ENCODE peak calls at places on chromosome 14, in ten cellular contexts. One of them, this sample, is unnamed.

GRCh38 chr14:33765251-33765650 is 185.6 kb downstream of the EGLN3 start:
- DNase-seq in heart left ventricle: peak
- DNase-seq in GM13976: no peak
- DNase-seq in mesothelial cell of epicardium: peak
- DNase-seq in astrocyte: peak
- DNase-seq in left lung: no peak
- DNase-seq in upper lobe of right lung: no peak
- DNase-seq in HL-60: no peak
- DNase-seq in suprapubic skin: no peak
- DNase-seq in neural progenitor cell: peak
- DNase-seq in this sample: no peak

GRCh38 chr14:70885343-70886014 is 21.8 kb upstream of the PCNX1 start:
- DNase-seq in neural progenitor cell: no peak
- DNase-seq in GM13976: no peak
- DNase-seq in HL-60: no peak
- DNase-seq in left lung: no peak
- DNase-seq in mesothelial cell of epicardium: no peak
- DNase-seq in upper lobe of right lung: no peak
- DNase-seq in astrocyte: no peak
- DNase-seq in heart left ventricle: no peak
- DNase-seq in suprapubic skin: no peak
- DNase-seq in this sample: no peak

GRCh38 chr14:87712386-87713113 is 280.4 kb downstream of the GALC start:
- DNase-seq in neural progenitor cell: peak
- DNase-seq in heart left ventricle: no peak
- DNase-seq in HL-60: no peak
- DNase-seq in suprapubic skin: no peak
- DNase-seq in upper lobe of right lung: no peak
- DNase-seq in left lung: no peak
- DNase-seq in astrocyte: peak
- DNase-seq in mesothelial cell of epicardium: no peak
- DNase-seq in GM13976: no peak
- DNase-seq in this sample: no peak

GRCh38 chr14:104583424-104584114 is 4.0 kb downstream of the C14orf180 start:
- DNase-seq in GM13976: no peak
- DNase-seq in left lung: no peak
- DNase-seq in neural progenitor cell: no peak
- DNase-seq in mesothelial cell of epicardium: no peak
- DNase-seq in upper lobe of right lung: no peak
- DNase-seq in suprapubic skin: no peak
- DNase-seq in heart left ventricle: no peak
- DNase-seq in HL-60: no peak
- DNase-seq in astrocyte: no peak
- DNase-seq in this sample: no peak

GRCh38 chr14:97156705-97157104 is 359.5 kb downstream of the VRK1 start:
- DNase-seq in mesothelial cell of epicardium: no peak
- DNase-seq in suprapubic skin: no peak
- DNase-seq in heart left ventricle: no peak
- DNase-seq in astrocyte: no peak
- DNase-seq in upper lobe of right lung: no peak
- DNase-seq in GM13976: no peak
- DNase-seq in HL-60: no peak
- DNase-seq in neural progenitor cell: no peak
- DNase-seq in left lung: no peak
- DNase-seq in this sample: no peak

GRCh38 chr14:46840971-46841729 is 189.6 kb upstream of the RPL10L start:
- DNase-seq in HL-60: no peak
- DNase-seq in heart left ventricle: no peak
- DNase-seq in astrocyte: peak
- DNase-seq in upper lobe of right lung: no peak
- DNase-seq in mesothelial cell of epicardium: no peak
- DNase-seq in left lung: no peak
- DNase-seq in suprapubic skin: no peak
- DNase-seq in GM13976: no peak
- DNase-seq in neural progenitor cell: no peak
- DNase-seq in this sample: no peak

GRCh38 chr14:71588028-71588427 is 344.2 kb upstream of the RGS6 start:
- DNase-seq in neural progenitor cell: no peak
- DNase-seq in left lung: no peak
- DNase-seq in heart left ventricle: no peak
- DNase-seq in HL-60: no peak
- DNase-seq in suprapubic skin: no peak
- DNase-seq in mesothelial cell of epicardium: no peak
- DNase-seq in astrocyte: peak
- DNase-seq in GM13976: no peak
- DNase-seq in upper lobe of right lung: no peak
- DNase-seq in this sample: no peak

GRCh38 chr14:88614218-88614907 is 51.5 kb downstream of the ZC3H14 start:
- DNase-seq in heart left ventricle: no peak
- DNase-seq in suprapubic skin: no peak
- DNase-seq in mesothelial cell of epicardium: no peak
- DNase-seq in left lung: no peak
- DNase-seq in neural progenitor cell: no peak
- DNase-seq in upper lobe of right lung: no peak
- DNase-seq in GM13976: peak
- DNase-seq in HL-60: no peak
- DNase-seq in astrocyte: peak
- DNase-seq in this sample: peak

DNA sequence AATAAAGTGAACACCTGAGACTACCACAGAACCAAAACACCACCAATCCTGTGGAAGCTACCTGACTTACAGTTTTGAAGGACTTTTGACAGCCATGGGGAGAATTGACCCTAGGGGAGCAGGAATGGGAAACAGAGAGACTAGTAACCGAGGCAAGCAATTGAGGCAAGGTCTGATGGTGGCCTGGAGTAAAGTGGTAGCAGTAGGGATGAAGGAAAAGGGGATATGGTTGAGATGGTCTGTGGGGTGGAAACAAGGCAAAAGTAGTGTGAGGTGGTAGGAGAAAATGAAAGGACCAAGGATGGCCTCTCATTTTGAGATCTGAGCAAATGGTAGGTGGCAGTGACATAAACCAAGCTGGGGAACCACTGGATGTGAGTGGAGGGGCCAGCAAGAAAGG is 4.2 kb upstream of the IRF9 start:
- DNase-seq in left lung: no peak
- DNase-seq in upper lobe of right lung: no peak
- DNase-seq in heart left ventricle: no peak
- DNase-seq in mesothelial cell of epicardium: no peak
- DNase-seq in astrocyte: no peak
- DNase-seq in HL-60: no peak
- DNase-seq in suprapubic skin: no peak
- DNase-seq in GM13976: no peak
- DNase-seq in neural progenitor cell: no peak
- DNase-seq in this sample: no peak
- TF ChIP-seq CTCF in left lung: no peak
- TF ChIP-seq CTCF in upper lobe of right lung: no peak
- TF ChIP-seq CTCF in heart left ventricle: no peak
- TF ChIP-seq CTCF in mesothelial cell of epicardium: no peak
- TF ChIP-seq CTCF in astrocyte: no peak
- TF ChIP-seq CTCF in HL-60: no peak
- TF ChIP-seq CTCF in suprapubic skin: no peak
- TF ChIP-seq CTCF in GM13976: no peak
- TF ChIP-seq CTCF in neural progenitor cell: no peak
- TF ChIP-seq CTCF in this sample: no peak

DNA sequence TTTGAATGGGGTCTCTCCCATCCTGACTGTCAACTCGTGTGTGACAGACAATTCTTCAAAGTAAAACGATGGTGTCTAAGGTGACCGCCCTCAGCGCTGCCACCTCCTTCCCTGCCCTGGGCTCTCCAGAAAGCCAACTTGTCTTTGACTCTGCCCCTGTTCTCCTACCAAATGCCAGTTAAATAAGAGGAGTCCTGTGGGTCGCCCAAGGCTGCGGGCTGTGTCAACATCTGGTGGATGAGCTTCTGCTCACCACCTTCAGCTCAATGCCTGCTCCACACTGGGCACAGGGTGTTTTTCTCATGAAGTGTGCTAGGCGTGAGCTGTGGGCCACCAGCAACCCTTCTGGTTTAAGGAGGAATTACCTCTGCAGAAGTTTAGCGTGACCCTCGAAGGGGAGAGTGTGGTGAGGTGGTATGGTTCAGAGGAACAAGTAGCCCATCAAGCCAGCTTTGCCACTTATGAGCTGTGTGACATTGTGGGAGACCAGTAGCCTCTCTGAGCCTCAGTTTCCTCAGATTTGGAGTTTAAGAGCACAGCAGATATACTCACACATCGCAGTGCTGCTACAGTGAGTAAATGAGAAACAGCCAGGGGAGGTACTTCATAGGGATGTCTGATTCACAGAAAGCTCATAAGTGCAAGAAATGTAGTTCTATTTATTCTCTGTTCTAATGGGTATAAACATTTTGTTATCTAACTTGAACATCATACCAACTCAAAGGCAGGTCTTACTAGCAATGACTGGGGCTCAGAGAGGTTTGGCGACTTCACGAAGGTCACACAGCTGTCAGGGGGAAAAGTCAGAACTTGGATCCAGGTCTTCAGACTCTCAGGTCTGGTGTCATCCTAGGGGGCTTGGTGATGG is 12.1 kb downstream of the SERPINA1 start:
- DNase-seq in heart left ventricle: no peak
- DNase-seq in neural progenitor cell: no peak
- DNase-seq in suprapubic skin: no peak
- DNase-seq in mesothelial cell of epicardium: no peak
- DNase-seq in HL-60: no peak
- DNase-seq in astrocyte: no peak
- DNase-seq in left lung: peak
- DNase-seq in GM13976: no peak
- DNase-seq in upper lobe of right lung: no peak
- DNase-seq in this sample: no peak
- TF ChIP-seq CTCF in heart left ventricle: no peak
- TF ChIP-seq CTCF in neural progenitor cell: no peak
- TF ChIP-seq CTCF in suprapubic skin: no peak
- TF ChIP-seq CTCF in mesothelial cell of epicardium: no peak
- TF ChIP-seq CTCF in HL-60: no peak
- TF ChIP-seq CTCF in astrocyte: no peak
- TF ChIP-seq CTCF in left lung: no peak
- TF ChIP-seq CTCF in GM13976: no peak
- TF ChIP-seq CTCF in upper lobe of right lung: no peak
- TF ChIP-seq CTCF in this sample: no peak

GRCh38 chr14:99349721-99350495 is 77.9 kb upstream of the BCL11B start:
- DNase-seq in left lung: no peak
- DNase-seq in HL-60: no peak
- DNase-seq in upper lobe of right lung: peak
- DNase-seq in mesothelial cell of epicardium: no peak
- DNase-seq in astrocyte: no peak
- DNase-seq in neural progenitor cell: no peak
- DNase-seq in suprapubic skin: no peak
- DNase-seq in GM13976: no peak
- DNase-seq in heart left ventricle: no peak
- DNase-seq in this sample: no peak

GRCh38 chr14:99348816-99349609 is 77.0 kb upstream of the BCL11B start:
- DNase-seq in GM13976: no peak
- DNase-seq in astrocyte: no peak
- DNase-seq in mesothelial cell of epicardium: no peak
- DNase-seq in neural progenitor cell: no peak
- DNase-seq in suprapubic skin: peak
- DNase-seq in upper lobe of right lung: peak
- DNase-seq in heart left ventricle: no peak
- DNase-seq in HL-60: no peak
- DNase-seq in left lung: no peak
- DNase-seq in this sample: no peak

GRCh38 chr14:99352688-99353280 is 80.8 kb upstream of the BCL11B start:
- DNase-seq in left lung: no peak
- DNase-seq in astrocyte: no peak
- DNase-seq in GM13976: no peak
- DNase-seq in HL-60: no peak
- DNase-seq in mesothelial cell of epicardium: no peak
- DNase-seq in upper lobe of right lung: peak
- DNase-seq in heart left ventricle: no peak
- DNase-seq in neural progenitor cell: no peak
- DNase-seq in suprapubic skin: no peak
- DNase-seq in this sample: no peak

GRCh38 chr14:99350751-99351150 is 78.8 kb upstream of the BCL11B start:
- DNase-seq in left lung: no peak
- DNase-seq in GM13976: no peak
- DNase-seq in neural progenitor cell: no peak
- DNase-seq in astrocyte: no peak
- DNase-seq in heart left ventricle: no peak
- DNase-seq in mesothelial cell of epicardium: no peak
- DNase-seq in suprapubic skin: no peak
- DNase-seq in upper lobe of right lung: peak
- DNase-seq in HL-60: no peak
- DNase-seq in this sample: no peak

DNA sequence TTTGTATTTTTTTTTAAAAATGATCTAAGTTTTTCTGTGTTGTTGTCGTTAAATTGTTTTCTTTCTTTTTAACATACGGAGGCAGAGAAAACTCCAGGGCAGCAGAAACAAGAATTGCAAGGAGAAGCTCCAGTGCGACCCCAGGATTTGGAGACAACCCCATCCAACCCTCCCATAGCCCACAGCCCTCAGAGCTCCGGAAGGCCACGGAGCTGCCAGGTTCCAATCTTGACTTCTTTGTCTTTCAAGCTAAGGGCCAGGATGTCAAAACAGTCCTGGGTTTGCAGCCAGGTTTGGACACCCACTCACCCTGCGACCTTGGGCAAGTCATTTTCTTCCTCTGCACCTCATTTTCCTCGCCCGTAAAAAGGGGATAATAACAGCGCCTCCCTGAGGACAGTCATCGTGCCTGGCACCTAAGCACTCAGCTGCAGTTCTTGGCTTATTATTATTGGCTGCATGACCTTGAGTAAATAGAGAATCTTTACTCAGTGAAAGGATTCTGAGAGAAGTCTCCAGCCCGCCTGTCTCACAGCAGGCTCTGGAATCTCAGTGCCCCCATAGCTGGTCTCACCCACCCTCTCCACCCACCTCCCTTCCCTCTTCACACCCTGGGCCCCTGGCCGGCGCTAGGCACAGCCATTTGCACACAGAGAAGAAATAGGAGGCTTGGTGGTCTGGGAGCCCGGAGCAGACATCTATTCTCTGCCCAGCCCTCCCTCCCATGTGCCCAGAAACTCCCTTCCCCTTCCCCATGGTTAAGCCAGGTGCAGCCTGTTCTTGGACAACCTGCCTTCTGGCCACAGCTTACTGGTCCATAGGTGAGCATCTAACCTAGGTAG is 79.4 kb upstream of the BCL11B start:
- DNase-seq in astrocyte: no peak
- DNase-seq in mesothelial cell of epicardium: no peak
- DNase-seq in suprapubic skin: no peak
- DNase-seq in upper lobe of right lung: peak
- DNase-seq in left lung: no peak
- DNase-seq in HL-60: no peak
- DNase-seq in heart left ventricle: no peak
- DNase-seq in neural progenitor cell: no peak
- DNase-seq in GM13976: no peak
- DNase-seq in this sample: no peak
- TF ChIP-seq CTCF in astrocyte: no peak
- TF ChIP-seq CTCF in mesothelial cell of epicardium: no peak
- TF ChIP-seq CTCF in suprapubic skin: no peak
- TF ChIP-seq CTCF in upper lobe of right lung: no peak
- TF ChIP-seq CTCF in left lung: no peak
- TF ChIP-seq CTCF in HL-60: no peak
- TF ChIP-seq CTCF in heart left ventricle: no peak
- TF ChIP-seq CTCF in neural progenitor cell: no peak
- TF ChIP-seq CTCF in GM13976: no peak
- TF ChIP-seq CTCF in this sample: no peak

GRCh38 chr14:67432088-67432564 is 20.2 kb upstream of the PLEK2 start:
- DNase-seq in GM13976: no peak
- DNase-seq in suprapubic skin: no peak
- DNase-seq in heart left ventricle: no peak
- DNase-seq in mesothelial cell of epicardium: no peak
- DNase-seq in left lung: no peak
- DNase-seq in upper lobe of right lung: no peak
- DNase-seq in HL-60: no peak
- DNase-seq in astrocyte: no peak
- DNase-seq in neural progenitor cell: no peak
- DNase-seq in this sample: no peak

GRCh38 chr14:67440513-67440912 is 28.5 kb upstream of the PLEK2 start:
- DNase-seq in GM13976: no peak
- DNase-seq in neural progenitor cell: no peak
- DNase-seq in HL-60: no peak
- DNase-seq in suprapubic skin: no peak
- DNase-seq in heart left ventricle: no peak
- DNase-seq in left lung: no peak
- DNase-seq in upper lobe of right lung: no peak
- DNase-seq in mesothelial cell of epicardium: no peak
- DNase-seq in astrocyte: no peak
- DNase-seq in this sample: no peak

GRCh38 chr14:67438969-67439368 is 27.0 kb upstream of the PLEK2 start:
- DNase-seq in neural progenitor cell: no peak
- DNase-seq in heart left ventricle: no peak
- DNase-seq in left lung: no peak
- DNase-seq in GM13976: no peak
- DNase-seq in upper lobe of right lung: no peak
- DNase-seq in HL-60: no peak
- DNase-seq in suprapubic skin: no peak
- DNase-seq in astrocyte: no peak
- DNase-seq in mesothelial cell of epicardium: no peak
- DNase-seq in this sample: no peak

GRCh38 chr14:67435603-67436002 is 23.6 kb upstream of the PLEK2 start:
- DNase-seq in mesothelial cell of epicardium: no peak
- DNase-seq in astrocyte: no peak
- DNase-seq in suprapubic skin: no peak
- DNase-seq in left lung: no peak
- DNase-seq in upper lobe of right lung: no peak
- DNase-seq in HL-60: no peak
- DNase-seq in heart left ventricle: no peak
- DNase-seq in neural progenitor cell: no peak
- DNase-seq in GM13976: no peak
- DNase-seq in this sample: no peak

GRCh38 chr14:67436006-67436866 is 24.3 kb upstream of the PLEK2 start:
- DNase-seq in mesothelial cell of epicardium: no peak
- DNase-seq in neural progenitor cell: no peak
- DNase-seq in HL-60: no peak
- DNase-seq in left lung: no peak
- DNase-seq in heart left ventricle: no peak
- DNase-seq in suprapubic skin: no peak
- DNase-seq in astrocyte: no peak
- DNase-seq in GM13976: no peak
- DNase-seq in upper lobe of right lung: no peak
- DNase-seq in this sample: no peak
- TF ChIP-seq CTCF in mesothelial cell of epicardium: no peak
- TF ChIP-seq CTCF in neural progenitor cell: peak
- TF ChIP-seq CTCF in HL-60: no peak
- TF ChIP-seq CTCF in left lung: no peak
- TF ChIP-seq CTCF in heart left ventricle: no peak
- TF ChIP-seq CTCF in suprapubic skin: no peak
- TF ChIP-seq CTCF in astrocyte: no peak
- TF ChIP-seq CTCF in GM13976: no peak
- TF ChIP-seq CTCF in upper lobe of right lung: no peak
- TF ChIP-seq CTCF in this sample: no peak